ENCODE peak calls at places on chromosomes 3 and 15, in six cellular contexts. V is NCI-H1105, L is cardiac muscle cell, Q is endothelial cell, J is AG08396, P is EL. R is an unnamed sample.

GRCh38 chr3:57052662-57053061 is 7.8 kb upstream of the SPATA12 start:
- DNase-seq in P (no peak), Q (no peak), L (no peak), V (no peak), J (no peak), R (no peak)

GRCh38 chr3:134299185-134299887 is 48.7 kb upstream of the RYK start:
- DNase-seq in J (no peak), L (peak), V (no peak), P (no peak), Q (no peak), R (no peak)

GRCh38 chr3:125641901-125642300 is 46.6 kb upstream of the OSBPL11 start:
- DNase-seq in L (no peak), Q (no peak), J (no peak), V (no peak), P (no peak), R (no peak)

GRCh38 chr3:197023241-197023997 is 6.2 kb downstream of the MELTF start:
- DNase-seq in J (peak), L (no peak), Q (no peak), P (no peak), V (peak), R (no peak)

GRCh38 chr3:189186093-189186492 is 14.3 kb downstream of the TPRG1 start:
- DNase-seq in V (no peak), P (peak), L (no peak), J (peak), Q (no peak), R (no peak)

GRCh38 chr3:45553469-45553974 is 41.0 kb upstream of the LIMD1 start:
- DNase-seq in L (peak), V (no peak), P (peak), Q (no peak), J (peak), R (peak)

GRCh38 chr15:75061272-75061671 is 37.9 kb downstream of the PPCDC start:
- DNase-seq in J (no peak), P (peak), Q (no peak), V (no peak), L (no peak), R (no peak)

GRCh38 chr3:54965746-54966145 is 37.9 kb upstream of the LRTM1 start:
- DNase-seq in J (peak), P (peak), Q (no peak), V (no peak), L (no peak), R (no peak)

GRCh38 chr3:133158686-133159085 is 120.5 kb downstream of the TMEM108 start:
- DNase-seq in J (no peak), V (no peak), Q (no peak), P (no peak), L (no peak), R (no peak)

GRCh38 chr3:71753716-71754609 is at the start of gene GPR27:
- DNase-seq in V (no peak), J (peak), L (peak), Q (peak), P (peak), R (no peak)

GRCh38 chr15:65336369-65336766 is 31.9 kb downstream of the RNU5B-1 start:
- DNase-seq in L (no peak), P (no peak), Q (no peak), V (no peak), J (no peak), R (no peak)

GRCh38 chr3:113758389-113759029 is 11.7 kb downstream of the ATP6V1A start:
- DNase-seq in Q (no peak), L (no peak), P (peak), J (no peak), V (no peak), R (no peak)

GRCh38 chr15:94119215-94119815 is 112.0 kb upstream of the MCTP2 start:
- DNase-seq in Q (no peak), V (no peak), J (no peak), P (no peak), L (peak), R (no peak)

GRCh38 chr3:27089063-27089462 is 280.1 kb downstream of the NEK10 start:
- DNase-seq in L (no peak), P (no peak), Q (no peak), J (no peak), V (no peak), R (no peak)

GRCh38 chr15:101637549-101638318 is 14.4 kb downstream of the TM2D3 start:
- DNase-seq in L (no peak), J (no peak), P (no peak), Q (no peak), V (no peak), R (no peak)